ENCODE peak calls at places on chromosomes 1 and 21, in four cellular contexts. U is left ventricle myocardium inferior, L is astrocyte of the spinal cord, K is mesenchymal stem cell. E is an unnamed sample.

GRCh38 chr1:43833013-43833412 is 100.6 kb upstream of the ARTN start:
- DNase-seq in U (no peak), L (no peak), K (no peak), E (no peak)

GRCh38 chr1:32361674-32362473 is 411 bp downstream of the FAM229A start:
- DNase-seq in U (peak), L (no peak), K (peak), E (peak)

GRCh38 chr1:62092126-62092525 is 102.5 kb upstream of the L1TD1 start:
- DNase-seq in U (no peak), L (no peak), K (no peak), E (no peak)

GRCh38 chr1:36851087-36851486 is 183.2 kb downstream of the GRIK3 start:
- DNase-seq in U (no peak), L (no peak), K (no peak), E (no peak)

GRCh38 chr1:71390518-71390917 is 309.7 kb upstream of the ZRANB2 start:
- DNase-seq in U (no peak), L (no peak), K (no peak), E (no peak)

GRCh38 chr1:229087906-229088305 is 183.0 kb upstream of the RAB4A start:
- DNase-seq in U (no peak), L (no peak), K (no peak), E (no peak)

GRCh38 chr1:222815367-222815765 is 527 bp downstream of the DISP1 start:
- DNase-seq in U (no peak), L (no peak), K (peak), E (no peak)

GRCh38 chr1:54645806-54646676 is 4.5 kb downstream of the MROH7 start:
- DNase-seq in U (peak), L (no peak), K (no peak), E (peak)

GRCh38 chr1:110067957-110068645 is 2.4 kb downstream of the ALX3 start:
- DNase-seq in U (no peak), L (no peak), K (peak), E (no peak)

GRCh38 chr1:115118596-115118995 is 29.3 kb upstream of the TSPAN2 start:
- DNase-seq in U (no peak), L (no peak), K (no peak), E (no peak)

GRCh38 chr1:10832703-10833102 is 36.3 kb upstream of the CASZ1 start:
- DNase-seq in U (no peak), L (no peak), K (no peak), E (no peak)

GRCh38 chr1:48471103-48471502 is 901 bp downstream of the SPATA6 start:
- DNase-seq in U (no peak), L (peak), K (peak), E (peak)

GRCh38 chr1:85628791-85629531 is 48.4 kb downstream of the CCN1 start:
- DNase-seq in U (peak), L (peak), K (peak), E (peak)

GRCh38 chr1:216140650-216141547 is 282.3 kb downstream of the USH2A start:
- DNase-seq in U (no peak), L (no peak), K (peak), E (no peak)

GRCh38 chr1:6474815-6475282 is 8.9 kb upstream of the TNFRSF25 start:
- DNase-seq in U (no peak), L (no peak), K (no peak), E (no peak)

GRCh38 chr1:85550784-85551516 is 29.6 kb upstream of the CCN1 start:
- DNase-seq in U (no peak), L (peak), K (peak), E (no peak)

GRCh38 chr1:21855257-21856096 is 43.4 kb downstream of the LDLRAD2 start:
- DNase-seq in U (no peak), L (no peak), K (no peak), E (no peak)

DNA sequence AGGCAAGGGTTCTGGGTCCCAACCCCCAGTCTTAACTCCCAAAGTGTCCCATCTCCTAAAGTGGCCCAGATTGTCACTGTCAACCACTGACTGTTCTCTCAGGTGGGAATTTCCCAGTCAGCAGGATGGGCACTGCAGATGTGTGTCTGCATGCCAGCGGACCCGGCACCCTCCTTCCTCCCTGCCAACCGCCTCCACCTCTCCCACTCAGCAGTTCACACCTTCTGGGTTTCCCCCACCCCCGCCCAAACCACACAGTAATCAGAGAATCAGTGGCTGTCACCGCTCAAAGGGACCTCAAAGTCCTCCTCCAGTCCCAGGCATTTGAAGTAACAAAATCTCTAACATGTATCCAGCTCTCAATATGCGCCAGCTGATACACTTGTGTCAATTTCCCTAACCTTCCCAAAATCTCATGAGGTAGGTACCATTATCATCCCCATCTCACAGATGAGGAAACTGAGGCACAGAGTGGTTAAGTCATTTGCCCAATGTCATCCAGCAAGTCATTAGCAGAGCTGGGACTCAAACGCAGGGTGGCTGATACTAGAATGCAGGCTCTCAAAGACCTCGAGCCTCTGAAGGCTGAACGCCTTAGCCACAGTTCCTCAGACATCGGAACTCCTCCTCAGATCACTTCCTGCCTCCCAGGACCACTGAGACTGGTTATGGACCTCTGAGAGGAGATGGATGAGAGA is 4.8 kb downstream of the RUNX3 start:
- DNase-seq in U (no peak), L (no peak), K (no peak), E (no peak)
- H3K4me3 ChIP-seq in U (no peak), L (no peak), K (no peak), E (no peak)

GRCh38 chr1:39631361-39632331 is 7.8 kb downstream of the HEYL start:
- DNase-seq in U (no peak), L (no peak), K (no peak), E (no peak)

GRCh38 chr1:39632491-39633417 is 6.7 kb downstream of the HEYL start:
- DNase-seq in U (peak), L (peak), K (peak), E (peak)

GRCh38 chr1:39635871-39636210 is 3.6 kb downstream of the HEYL start:
- DNase-seq in U (no peak), L (no peak), K (no peak), E (no peak)

GRCh38 chr1:39635205-39635870 is 4.1 kb downstream of the HEYL start:
- DNase-seq in U (peak), L (no peak), K (no peak), E (peak)

GRCh38 chr1:39633422-39633821 is 6.0 kb downstream of the HEYL start:
- DNase-seq in U (no peak), L (no peak), K (no peak), E (no peak)
- H3K4me3 ChIP-seq in U (peak), L (no peak), K (no peak), E (no peak)

GRCh38 chr1:46467183-46467504 is 22.5 kb upstream of the DMBX1 start:
- DNase-seq in U (no peak), L (no peak), K (no peak), E (no peak)
- H3K4me3 ChIP-seq in U (peak), L (peak), K (peak), E (peak)

DNA sequence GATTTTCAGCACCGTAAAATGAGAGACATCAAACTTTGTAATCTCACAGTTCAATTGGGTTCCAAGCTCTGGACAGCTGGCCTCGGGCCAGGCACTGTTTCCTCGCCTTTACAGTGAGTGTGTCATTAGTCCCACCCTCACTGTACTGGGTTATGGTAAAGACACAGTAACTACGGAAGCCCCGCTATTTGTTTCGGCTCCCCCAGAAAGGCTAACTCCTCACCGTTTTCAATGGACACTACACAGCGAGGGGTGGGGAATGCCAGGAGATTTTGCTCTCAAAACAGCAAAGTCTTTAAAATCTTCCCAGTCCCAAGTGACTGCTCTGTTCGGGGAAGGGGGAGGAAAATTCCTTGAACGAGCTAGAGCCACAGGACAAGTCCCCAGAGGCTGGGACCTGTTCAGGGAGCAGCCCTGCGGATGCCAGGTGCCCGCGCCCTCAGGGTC is 757 bp upstream of the SPSB1 start:
- DNase-seq in U (peak), L (peak), K (peak), E (peak)
- H3K4me3 ChIP-seq in U (peak), L (peak), K (peak), E (peak)

DNA sequence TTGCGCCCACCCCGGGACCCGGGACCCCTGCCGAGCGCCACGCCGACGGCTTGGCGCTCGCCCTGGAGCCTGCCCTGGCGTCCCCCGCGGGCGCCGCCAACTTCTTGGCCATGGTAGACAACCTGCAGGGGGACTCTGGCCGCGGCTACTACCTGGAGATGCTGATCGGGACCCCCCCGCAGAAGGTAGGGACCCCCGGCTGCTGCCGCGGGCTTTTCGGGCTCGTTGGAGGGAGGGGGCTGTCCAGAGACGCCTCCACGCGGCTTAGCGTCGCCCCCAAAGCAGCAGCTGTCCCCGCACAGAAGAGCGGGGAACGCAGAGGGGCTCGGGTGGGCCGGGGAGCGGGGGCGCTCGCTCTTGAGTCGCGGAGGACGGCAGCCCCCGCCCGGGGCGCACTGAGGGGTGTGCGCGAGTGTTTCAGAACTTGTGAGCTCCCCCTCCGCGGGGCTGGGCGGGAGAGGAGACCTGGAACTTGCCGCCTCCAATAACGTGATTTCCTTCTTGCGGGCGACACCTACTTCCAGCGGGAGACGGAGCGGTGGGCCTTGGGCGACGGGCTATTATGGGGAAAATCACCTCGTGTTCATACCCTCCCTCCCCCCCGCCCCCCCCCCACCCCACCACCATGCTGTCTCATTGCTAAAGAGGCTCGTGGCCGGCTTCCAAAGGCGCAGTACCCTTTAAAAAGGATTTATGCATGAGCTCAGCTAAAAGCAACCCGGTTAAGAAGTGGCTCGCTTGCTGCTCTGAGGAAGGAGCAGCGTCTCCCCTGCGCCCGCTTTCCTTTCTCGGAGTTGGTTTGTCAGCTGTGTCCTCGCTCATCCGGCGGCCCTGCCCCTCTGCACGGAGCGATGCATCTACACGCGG is 664 bp downstream of the BACE2 start:
- DNase-seq in U (peak), L (peak), K (no peak), E (peak)
- H3K4me3 ChIP-seq in U (peak), L (peak), K (peak), E (peak)

GRCh38 chr1:154207262-154207661 is 1.1 kb upstream of the CFAP141 start:
- DNase-seq in U (no peak), L (no peak), K (no peak), E (no peak)

GRCh38 chr1:154212083-154212482 is 6.0 kb upstream of the CFAP141 start:
- DNase-seq in U (peak), L (no peak), K (no peak), E (no peak)

GRCh38 chr1:154208677-154209390 is 2.7 kb upstream of the CFAP141 start:
- DNase-seq in U (no peak), L (no peak), K (no peak), E (no peak)

DNA sequence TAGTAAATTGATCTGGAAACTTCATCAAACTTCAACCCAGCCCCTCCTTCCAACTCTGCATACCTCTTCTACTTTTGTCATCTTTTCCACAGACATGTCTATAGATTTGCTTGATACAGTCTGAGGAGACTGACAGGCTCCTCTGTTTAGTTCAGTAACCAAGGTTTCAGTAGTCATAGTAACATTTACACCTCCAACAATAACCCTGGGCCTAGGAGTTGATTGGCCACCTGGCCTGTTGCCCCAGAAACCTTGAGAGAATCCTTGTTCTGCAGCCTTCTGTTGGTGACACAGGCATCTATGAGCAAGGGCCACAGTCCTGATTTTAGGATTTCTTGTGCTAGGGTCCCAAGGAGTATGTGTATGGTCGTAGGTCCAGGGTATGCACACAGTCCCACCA is at the start of gene CFAP141:
- DNase-seq in U (no peak), L (no peak), K (peak), E (no peak)
- H3K4me3 ChIP-seq in U (no peak), L (no peak), K (no peak), E (no peak)

GRCh38 chr1:230250061-230250460 is 176.1 kb downstream of the PGBD5 start:
- DNase-seq in U (no peak), L (no peak), K (no peak), E (no peak)
- H3K4me3 ChIP-seq in U (no peak), L (no peak), K (no peak), E (no peak)

DNA sequence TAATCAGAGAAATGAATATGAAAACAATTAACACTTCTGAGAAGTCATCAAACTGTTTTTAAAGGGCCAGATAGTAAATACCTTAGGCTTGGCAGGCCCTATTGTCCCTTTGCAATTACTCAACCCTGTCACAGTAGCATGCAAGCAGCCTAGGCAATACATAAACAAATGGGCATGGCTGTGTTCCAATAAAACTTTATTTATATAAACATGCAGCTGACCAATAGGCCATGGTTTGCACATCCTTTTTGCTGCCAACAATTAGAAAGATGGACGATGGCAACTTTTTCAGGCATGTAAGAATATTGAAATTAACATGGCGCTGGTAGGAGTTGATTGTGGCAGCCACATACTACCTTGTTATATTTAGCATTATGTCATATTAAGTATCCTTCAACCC is 369.6 kb upstream of the B3GALT2 start:
- DNase-seq in U (no peak), L (no peak), K (no peak), E (no peak)
- H3K4me3 ChIP-seq in U (no peak), L (no peak), K (no peak), E (no peak)